ENCODE peak calls at places on chromosomes 16 and 17, in seven cellular contexts. T is A549, E is right cardiac atrium, I is astrocyte of the spinal cord, M is pancreas, Y is heart right ventricle, Z is fibroblast of mammary gland. H is an unnamed sample.

GRCh38 chr17:72693147-72693878 is 399.2 kb downstream of the SLC39A11 start:
- DNase-seq in I (no peak), Y (no peak), M (no peak), E (no peak), T (no peak), Z (peak), H (no peak)

GRCh38 chr16:89142474-89143197 is 28.9 kb upstream of the CDH15 start:
- DNase-seq in Z (peak), I (no peak), M (no peak), Y (no peak), E (no peak), T (no peak), H (no peak)

GRCh38 chr16:55555436-55555835 is 11.0 kb upstream of the CAPNS2 start:
- DNase-seq in M (no peak), T (no peak), E (no peak), Z (peak), I (no peak), Y (no peak), H (peak)

GRCh38 chr16:87951550-87952538 is 610 bp downstream of the BANP start:
- DNase-seq in E (no peak), Z (no peak), Y (no peak), M (no peak), T (no peak), I (no peak), H (no peak)

GRCh38 chr16:25192096-25192495 is 24.7 kb upstream of the AQP8 start:
- DNase-seq in Y (no peak), E (no peak), T (no peak), Z (peak), M (no peak), I (no peak), H (peak)

GRCh38 chr17:2095536-2095910 is 40.6 kb downstream of the HIC1 start:
- DNase-seq in I (no peak), Z (no peak), Y (no peak), M (no peak), T (no peak), E (no peak), H (no peak)

GRCh38 chr17:1710807-1711553 is 803 bp upstream of the TLCD2 start:
- DNase-seq in E (peak), Y (no peak), Z (no peak), M (no peak), T (no peak), I (no peak), H (no peak)

GRCh38 chr16:80616362-80616761 is 75.6 kb downstream of the DYNLRB2 start:
- DNase-seq in Z (no peak), M (no peak), T (no peak), I (no peak), E (no peak), Y (no peak), H (no peak)

GRCh38 chr17:12664894-12665262 is 812 bp upstream of the MYOCD start:
- DNase-seq in I (no peak), T (no peak), E (no peak), Y (no peak), Z (no peak), M (no peak), H (no peak)

GRCh38 chr17:45232514-45233422 is 11.1 kb downstream of the FMNL1 start:
- DNase-seq in I (no peak), Y (no peak), Z (no peak), M (peak), E (no peak), T (no peak), H (no peak)

GRCh38 chr17:34850023-34850422 is 111.2 kb downstream of the CCT6B start:
- DNase-seq in Y (no peak), T (no peak), I (no peak), M (no peak), Z (peak), E (no peak), H (no peak)

GRCh38 chr17:27575100-27575911 is 55.7 kb upstream of the LGALS9 start:
- DNase-seq in T (no peak), E (no peak), M (no peak), Z (no peak), Y (no peak), I (no peak), H (no peak)

GRCh38 chr17:69608808-69609494 is 194.5 kb downstream of the MAP2K6 start:
- DNase-seq in Z (peak), T (no peak), I (peak), M (no peak), Y (peak), E (no peak), H (peak)

GRCh38 chr17:34613064-34614019 is 34.0 kb downstream of the TMEM132E start:
- DNase-seq in E (no peak), Y (no peak), I (no peak), T (no peak), M (no peak), Z (no peak), H (no peak)

GRCh38 chr16:89952551-89952950 is 4.0 kb downstream of the DEF8 start:
- DNase-seq in E (no peak), M (no peak), Z (no peak), I (no peak), T (no peak), Y (no peak), H (no peak)

GRCh38 chr17:47797797-47798196 is 23.8 kb downstream of the OSBPL7 start:
- DNase-seq in E (no peak), M (no peak), T (no peak), Z (no peak), I (no peak), Y (no peak), H (no peak)

GRCh38 chr16:66357523-66357928 is 9.0 kb upstream of the CDH5 start:
- DNase-seq in T (peak), M (peak), E (no peak), I (peak), Y (peak), Z (peak), H (peak)

DNA sequence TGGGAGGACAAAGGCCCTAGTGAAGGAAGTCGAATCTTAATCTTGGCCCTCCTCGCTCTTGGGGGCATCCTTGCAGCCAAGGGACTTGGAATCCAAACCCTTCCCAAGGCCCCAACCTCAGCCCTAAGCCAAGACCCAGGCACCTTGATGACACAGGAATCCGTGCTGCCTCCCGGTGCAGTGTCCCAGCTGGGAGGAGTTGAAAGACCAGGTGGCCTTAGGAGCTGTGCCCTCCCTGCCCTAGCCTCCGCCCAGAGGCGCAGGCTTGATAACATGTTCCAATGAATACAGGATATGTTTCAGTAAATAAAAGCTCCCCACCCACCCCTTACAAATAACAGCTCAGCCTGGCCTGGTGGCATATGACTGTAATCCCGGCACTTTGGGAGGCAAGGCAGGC is at the start of gene CHST5:
- DNase-seq in Y (no peak), E (no peak), I (no peak), T (no peak), M (no peak), Z (no peak), H (no peak)
- H3K4me3 ChIP-seq in Y (no peak), E (no peak), I (no peak), T (no peak), M (no peak), Z (no peak), H (no peak)

DNA sequence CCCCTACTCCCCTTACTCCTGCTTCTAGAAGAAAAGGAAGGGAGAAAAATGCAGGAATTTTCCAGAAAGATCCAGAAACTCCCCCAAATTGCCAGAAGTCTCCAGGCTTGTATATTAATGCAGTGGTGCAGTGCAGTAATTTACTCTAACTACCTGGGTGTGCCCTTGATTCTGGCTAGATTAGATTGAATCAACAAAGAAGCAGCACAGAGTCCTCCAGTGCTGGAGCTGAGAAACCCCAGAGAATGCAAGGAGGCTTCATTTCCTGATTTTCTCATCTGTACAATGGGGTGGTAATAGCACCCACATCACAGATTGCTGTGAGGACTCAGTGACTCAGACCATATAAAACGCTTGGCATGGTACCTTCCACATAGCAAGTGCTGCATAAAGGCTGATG is 247.3 kb upstream of the RPL38 start:
- DNase-seq in Y (no peak), M (no peak), Z (peak), T (no peak), E (no peak), I (no peak), H (no peak)
- H3K4me3 ChIP-seq in Y (no peak), M (no peak), Z (no peak), T (no peak), E (no peak), I (no peak), H (no peak)

GRCh38 chr17:31309525-31309924 is 4.3 kb downstream of the EVI2B start:
- DNase-seq in Z (no peak), T (no peak), I (no peak), M (no peak), E (no peak), Y (no peak), H (no peak)

GRCh38 chr17:31308372-31308905 is 5.4 kb downstream of the EVI2B start:
- DNase-seq in E (no peak), Z (no peak), I (no peak), Y (no peak), M (no peak), T (no peak), H (no peak)

GRCh38 chr17:31307640-31308039 is 6.2 kb downstream of the EVI2B start:
- DNase-seq in Z (no peak), T (no peak), I (no peak), Y (no peak), E (no peak), M (no peak), H (no peak)

GRCh38 chr17:31310260-31310659 is 3.6 kb downstream of the EVI2B start:
- DNase-seq in I (no peak), M (no peak), Y (no peak), E (no peak), T (no peak), Z (no peak), H (no peak)

GRCh38 chr17:31308935-31309334 is 4.9 kb downstream of the EVI2B start:
- DNase-seq in Y (no peak), T (no peak), M (no peak), E (no peak), I (no peak), Z (no peak), H (no peak)
- H3K4me3 ChIP-seq in Y (no peak), T (no peak), M (no peak), E (no peak), I (no peak), Z (no peak), H (no peak)

GRCh38 chr16:2019500-2019899 is at the start of gene NPW:
- DNase-seq in E (peak), Z (no peak), T (no peak), M (no peak), I (no peak), Y (no peak), H (no peak)

GRCh38 chr16:2013527-2013926 is 3.9 kb upstream of the ZNF598 start:
- DNase-seq in I (no peak), E (no peak), Z (no peak), M (no peak), T (no peak), Y (no peak), H (no peak)

GRCh38 chr16:2015117-2015946 is 4.3 kb upstream of the NPW start:
- DNase-seq in I (no peak), Z (peak), M (no peak), E (no peak), Y (no peak), T (no peak), H (no peak)

GRCh38 chr16:2016407-2016922 is 3.1 kb upstream of the NPW start:
- DNase-seq in T (no peak), I (no peak), E (no peak), Z (no peak), M (no peak), Y (no peak), H (no peak)

GRCh38 chr16:2015947-2016208 is 3.7 kb upstream of the NPW start:
- DNase-seq in Y (no peak), I (no peak), E (no peak), T (no peak), Z (no peak), M (no peak), H (no peak)
- H3K4me3 ChIP-seq in Y (no peak), I (no peak), E (no peak), T (peak), Z (no peak), M (no peak), H (no peak)

GRCh38 chr17:82370471-82371332 is 863 bp upstream of the UTS2R start:
- DNase-seq in T (no peak), E (no peak), Y (no peak), I (no peak), M (no peak), Z (peak), H (no peak)

GRCh38 chr17:82372591-82373452 is 1.3 kb downstream of the UTS2R start:
- DNase-seq in Z (no peak), M (no peak), T (no peak), E (no peak), I (no peak), Y (no peak), H (no peak)

GRCh38 chr17:82372063-82372590 is 562 bp downstream of the UTS2R start:
- DNase-seq in T (no peak), E (no peak), I (no peak), Z (no peak), M (no peak), Y (no peak), H (no peak)

GRCh38 chr17:82369211-82369610 is 2.4 kb upstream of the UTS2R start:
- DNase-seq in Y (no peak), Z (no peak), T (no peak), I (no peak), E (no peak), M (no peak), H (no peak)

GRCh38 chr17:82371333-82372062 is at the start of gene UTS2R:
- DNase-seq in I (no peak), E (no peak), Z (no peak), T (no peak), M (no peak), Y (no peak), H (no peak)
- H3K4me3 ChIP-seq in I (no peak), E (peak), Z (no peak), T (peak), M (peak), Y (peak), H (no peak)

DNA sequence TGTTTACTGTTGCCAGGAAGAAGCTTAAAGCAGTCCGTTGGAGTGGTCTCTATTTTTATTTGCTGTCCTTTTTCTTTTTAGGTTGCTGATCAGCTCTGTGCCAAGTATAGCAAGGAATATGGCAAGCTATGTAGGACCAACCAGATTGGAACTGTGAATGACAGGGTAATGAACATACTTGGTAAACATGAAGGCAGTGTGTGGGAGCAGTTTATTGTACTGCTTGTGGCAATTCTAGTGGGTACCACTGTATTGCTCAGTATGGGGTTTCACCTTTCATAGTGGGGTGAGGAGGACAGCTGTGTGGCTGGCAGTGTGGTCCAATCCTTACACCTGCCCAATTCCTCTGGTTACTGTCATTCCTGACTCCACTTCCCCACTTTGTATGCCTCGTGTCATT is 25.3 kb downstream of the IST1 start:
- DNase-seq in T (no peak), M (no peak), Z (no peak), I (no peak), E (no peak), Y (no peak), H (no peak)
- H3K4me3 ChIP-seq in T (no peak), M (no peak), Z (no peak), I (no peak), E (no peak), Y (no peak), H (no peak)

GRCh38 chr17:16438173-16438556 is 22.8 kb downstream of the TRPV2 start:
- DNase-seq in E (no peak), Z (no peak), M (no peak), I (no peak), Y (no peak), T (no peak), H (no peak)
- H3K4me3 ChIP-seq in E (peak), Z (peak), M (peak), I (peak), Y (peak), T (peak), H (peak)

H was measured in BJ.